ENCODE peak calls at places on chromosomes 7 and 10, in ten cellular contexts. H is esophagus muscularis mucosa, G is mammary epithelial cell, M is cardiac muscle cell, R is lung, K is tibial artery, O is HepG2, P is psoas muscle, Y is GM23248, E is MM.1S. L is an unnamed sample. For H3K4me1, the result is how much of the 10 kb centered on the place peaks cover.

GRCh38 chr7:4479367-4480039 is 202.6 kb upstream of the FOXK1 start:
- DNase-seq in H (no peak), G (peak), M (peak), R (no peak), K (no peak), O (peak), P (peak), Y (peak), E (peak), L (peak)

GRCh38 chr7:95736635-95737034 is 35.7 kb upstream of the DYNC1I1 start:
- DNase-seq in H (no peak), G (no peak), M (no peak), R (no peak), K (no peak), O (no peak), P (no peak), Y (no peak), E (no peak), L (no peak)

GRCh38 chr10:69797959-69798358 is 3.7 kb upstream of the COL13A1 start:
- DNase-seq in H (no peak), G (peak), M (no peak), R (no peak), K (no peak), O (no peak), P (no peak), Y (peak), E (peak), L (peak)

GRCh38 chr7:131625817-131626372 is 69.5 kb upstream of the PODXL start:
- DNase-seq in H (no peak), G (peak), M (peak), R (no peak), K (no peak), O (no peak), P (peak), Y (peak), E (no peak), L (peak)

GRCh38 chr10:49161411-49161997 is 26.7 kb downstream of the TMEM273 start:
- DNase-seq in H (no peak), G (peak), M (peak), R (no peak), K (no peak), O (no peak), P (no peak), Y (peak), E (no peak), L (peak)

GRCh38 chr10:91420868-91421267 is 10.7 kb downstream of the HECTD2 start:
- DNase-seq in H (no peak), G (peak), M (no peak), R (no peak), K (no peak), O (no peak), P (no peak), Y (peak), E (no peak), L (no peak)

GRCh38 chr7:2800923-2801682 is 43.0 kb downstream of the GNA12 start:
- DNase-seq in H (no peak), G (peak), M (no peak), R (no peak), K (peak), O (peak), P (no peak), Y (peak), E (no peak), L (no peak)

GRCh38 chr10:3397231-3397630 is 224.6 kb upstream of the PITRM1 start:
- DNase-seq in H (no peak), G (no peak), M (no peak), R (no peak), K (no peak), O (no peak), P (no peak), Y (peak), E (no peak), L (no peak)

GRCh38 chr7:2853147-2853546 is 9.0 kb upstream of the GNA12 start:
- DNase-seq in H (no peak), G (no peak), M (no peak), R (no peak), K (peak), O (no peak), P (no peak), Y (peak), E (no peak), L (no peak)

DNA sequence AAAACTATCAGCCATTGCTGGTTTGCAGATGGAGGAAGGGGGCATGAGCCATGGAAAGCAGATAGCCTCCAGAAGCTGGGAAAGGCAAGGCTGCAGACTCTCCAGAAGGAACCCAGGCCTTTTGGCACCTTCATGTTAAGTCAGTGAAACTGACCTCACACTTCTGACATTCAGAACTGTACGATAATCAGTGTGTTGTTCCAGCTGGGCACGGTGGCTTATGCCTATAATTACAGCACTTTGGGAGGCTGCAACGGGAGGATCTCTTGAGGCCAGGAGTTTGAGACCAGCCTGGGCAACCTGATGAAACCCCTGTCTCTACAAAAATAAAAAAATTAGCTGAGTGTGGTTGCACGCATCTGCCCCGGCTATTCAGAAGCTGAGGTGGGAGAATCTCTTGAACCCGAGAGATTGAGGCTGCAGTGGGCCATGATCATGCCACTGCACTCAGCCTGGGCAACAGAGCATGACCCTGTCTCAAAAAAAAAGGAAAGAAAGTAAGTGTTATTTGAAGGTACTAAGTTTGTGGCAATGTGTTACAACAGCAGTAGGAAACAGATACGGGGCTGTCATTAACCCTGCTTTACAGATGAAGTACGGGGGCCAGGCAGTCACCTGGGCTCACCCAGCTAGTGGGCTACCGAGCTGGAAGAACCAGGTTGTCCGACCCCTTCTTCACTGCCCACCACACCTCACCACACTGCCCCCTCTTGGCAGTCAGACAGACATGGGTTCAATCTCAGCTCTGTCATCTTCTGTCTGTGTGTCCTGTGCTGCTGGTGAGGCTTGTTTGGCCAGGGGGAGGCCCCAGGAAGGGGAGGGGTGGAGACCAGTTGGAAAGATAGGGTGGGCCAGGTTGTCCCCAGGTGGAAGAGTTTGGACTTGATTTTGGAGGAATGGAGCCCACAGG is 18.3 kb downstream of the CHST3 start:
- DNase-seq in H (no peak), G (no peak), M (no peak), R (no peak), K (no peak), O (no peak), P (no peak), Y (no peak), E (no peak), L (no peak)
- H3K4me1 ChIP-seq in H (half or more), G (under half), M (under half), R (under half), K (half or more), O (half or more), P (half or more), Y (half or more), E (under half), L (under half)

DNA sequence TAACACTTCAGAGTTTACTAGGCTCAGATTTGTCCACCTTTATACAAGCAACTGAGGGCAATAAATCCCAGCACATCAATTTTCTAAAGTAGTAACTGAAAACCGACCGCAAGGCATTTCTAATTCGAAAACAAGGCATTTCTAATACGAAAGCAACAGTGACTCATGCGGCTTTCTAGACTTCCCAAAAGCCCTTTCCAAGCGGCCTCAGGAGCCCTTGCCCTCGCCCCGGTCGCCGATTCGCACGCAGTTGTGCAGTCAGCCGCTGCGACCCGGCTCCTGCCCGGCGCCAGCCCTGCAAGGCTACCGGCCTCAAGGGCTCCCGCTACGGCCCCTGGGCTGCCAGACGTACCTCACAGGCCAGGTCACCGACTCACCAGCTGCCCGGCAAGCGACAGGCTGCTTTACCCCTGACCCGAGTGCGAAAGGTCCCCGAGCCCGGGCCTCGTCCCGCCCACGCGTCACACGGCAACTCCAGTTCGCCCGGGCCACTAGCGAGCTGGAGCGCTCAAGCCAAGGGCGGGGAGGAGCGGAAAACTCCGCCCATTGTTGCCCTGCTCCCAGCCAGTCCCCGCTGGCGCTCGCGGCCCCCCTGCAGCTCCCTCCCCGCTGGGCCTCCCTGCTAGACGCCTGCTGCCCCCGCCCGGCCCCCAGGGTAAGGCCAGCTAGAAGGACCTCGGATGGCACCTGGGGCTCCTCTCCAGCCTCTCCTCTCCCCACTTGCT is 7.3 kb downstream of the NCOA4 start:
- DNase-seq in H (peak), G (peak), M (peak), R (peak), K (peak), O (peak), P (peak), Y (peak), E (peak), L (peak)
- H3K4me1 ChIP-seq in H (half or more), G (under half), M (half or more), R (under half), K (half or more), O (half or more), P (half or more), Y (half or more), E (under half), L (under half)

DNA sequence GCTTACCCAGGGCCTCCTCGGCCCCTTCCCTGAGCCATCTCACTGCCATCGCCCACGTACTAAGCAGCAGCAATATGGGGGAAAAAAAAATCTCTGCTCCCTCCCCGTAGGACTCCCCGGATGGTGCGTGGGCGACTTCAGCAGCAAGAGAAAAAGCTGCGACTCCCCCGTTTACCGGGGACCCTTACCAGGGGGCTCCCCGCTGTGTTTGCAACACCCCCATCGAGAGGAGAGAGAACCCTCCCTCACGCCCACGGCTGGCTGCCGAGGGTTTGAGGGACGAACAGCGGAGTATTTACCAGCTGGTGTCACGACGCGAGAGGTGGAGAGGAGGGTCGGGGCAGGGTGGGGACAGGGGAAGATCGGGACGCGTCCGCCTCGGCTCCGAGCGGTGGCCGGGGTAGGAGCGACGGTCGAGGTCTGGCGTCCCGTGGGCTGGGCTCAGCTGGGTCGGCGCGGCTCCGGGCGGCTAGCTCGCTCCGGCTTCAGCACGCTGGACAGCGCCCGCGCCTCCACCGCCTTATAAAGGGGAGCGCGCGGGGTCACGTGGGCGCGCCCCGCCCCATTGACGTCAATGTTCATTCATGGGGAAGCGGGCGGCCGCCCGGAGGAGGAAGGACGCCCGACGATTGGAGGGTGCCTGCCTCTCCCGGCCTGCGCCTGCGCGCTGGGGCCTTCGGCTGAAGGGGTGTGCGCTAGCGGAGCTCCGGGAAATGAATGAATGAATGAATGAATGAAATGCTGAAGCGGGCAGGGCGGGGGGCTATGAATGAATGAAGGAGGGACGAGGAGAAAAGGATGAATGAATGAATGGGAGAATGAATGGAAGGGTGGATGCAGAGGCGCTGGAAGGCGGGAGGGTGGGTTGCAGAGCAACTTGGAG is at the start of gene VGF:
- DNase-seq in H (peak), G (peak), M (peak), R (peak), K (peak), O (peak), P (peak), Y (peak), E (peak), L (peak)
- H3K4me1 ChIP-seq in H (half or more), G (under half), M (under half), R (under half), K (half or more), O (half or more), P (under half), Y (under half), E (under half), L (under half)

GRCh38 chr10:20891338-20891714 is 5.8 kb downstream of the NEBL start:
- DNase-seq in H (no peak), G (peak), M (no peak), R (no peak), K (no peak), O (no peak), P (no peak), Y (peak), E (no peak), L (peak)
- H3K4me1 ChIP-seq in H (under half), G (under half), M (half or more), R (under half), K (under half), O (under half), P (under half), Y (under half), E (under half), L (under half)

DNA sequence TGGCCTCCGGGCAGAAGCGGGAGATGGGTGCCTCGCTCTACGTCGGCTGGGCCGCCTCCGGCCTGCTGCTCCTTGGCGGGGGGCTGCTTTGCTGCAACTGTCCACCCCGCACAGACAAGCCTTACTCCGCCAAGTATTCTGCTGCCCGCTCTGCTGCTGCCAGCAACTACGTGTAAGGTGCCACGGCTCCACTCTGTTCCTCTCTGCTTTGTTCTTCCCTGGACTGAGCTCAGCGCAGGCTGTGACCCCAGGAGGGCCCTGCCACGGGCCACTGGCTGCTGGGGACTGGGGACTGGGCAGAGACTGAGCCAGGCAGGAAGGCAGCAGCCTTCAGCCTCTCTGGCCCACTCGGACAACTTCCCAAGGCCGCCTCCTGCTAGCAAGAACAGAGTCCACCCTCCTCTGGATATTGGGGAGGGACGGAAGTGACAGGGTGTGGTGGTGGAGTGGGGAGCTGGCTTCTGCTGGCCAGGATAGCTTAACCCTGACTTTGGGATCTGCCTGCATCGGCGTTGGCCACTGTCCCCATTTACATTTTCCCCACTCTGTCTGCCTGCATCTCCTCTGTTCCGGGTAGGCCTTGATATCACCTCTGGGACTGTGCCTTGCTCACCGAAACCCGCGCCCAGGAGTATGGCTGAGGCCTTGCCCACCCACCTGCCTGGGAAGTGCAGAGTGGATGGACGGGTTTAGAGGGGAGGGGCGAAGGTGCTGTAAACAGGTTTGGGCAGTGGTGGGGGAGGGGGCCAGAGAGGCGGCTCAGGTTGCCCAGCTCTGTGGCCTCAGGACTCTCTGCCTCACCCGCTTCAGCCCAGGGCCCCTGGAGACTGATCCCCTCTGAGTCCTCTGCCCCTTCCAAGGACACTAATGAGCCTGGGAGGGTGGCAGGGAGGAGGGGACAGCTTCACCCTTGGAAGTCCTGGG is 1.1 kb downstream of the CLDN4 start:
- DNase-seq in H (no peak), G (peak), M (no peak), R (peak), K (no peak), O (peak), P (no peak), Y (no peak), E (no peak), L (peak)
- H3K4me1 ChIP-seq in H (under half), G (half or more), M (under half), R (under half), K (under half), O (half or more), P (under half), Y (under half), E (under half), L (under half)

GRCh38 chr10:30390207-30390606 is 41.1 kb upstream of the MTPAP start:
- DNase-seq in H (no peak), G (no peak), M (no peak), R (no peak), K (no peak), O (peak), P (no peak), Y (no peak), E (no peak), L (no peak)

GRCh38 chr10:30386801-30387588 is 37.9 kb upstream of the MTPAP start:
- DNase-seq in H (no peak), G (peak), M (no peak), R (no peak), K (no peak), O (no peak), P (no peak), Y (peak), E (no peak), L (peak)

GRCh38 chr10:30389543-30389942 is 40.5 kb upstream of the MTPAP start:
- DNase-seq in H (no peak), G (no peak), M (no peak), R (no peak), K (no peak), O (no peak), P (no peak), Y (no peak), E (no peak), L (no peak)

GRCh38 chr10:30384791-30385201 is 35.7 kb upstream of the MTPAP start:
- DNase-seq in H (no peak), G (peak), M (peak), R (no peak), K (no peak), O (peak), P (no peak), Y (peak), E (peak), L (peak)

DNA sequence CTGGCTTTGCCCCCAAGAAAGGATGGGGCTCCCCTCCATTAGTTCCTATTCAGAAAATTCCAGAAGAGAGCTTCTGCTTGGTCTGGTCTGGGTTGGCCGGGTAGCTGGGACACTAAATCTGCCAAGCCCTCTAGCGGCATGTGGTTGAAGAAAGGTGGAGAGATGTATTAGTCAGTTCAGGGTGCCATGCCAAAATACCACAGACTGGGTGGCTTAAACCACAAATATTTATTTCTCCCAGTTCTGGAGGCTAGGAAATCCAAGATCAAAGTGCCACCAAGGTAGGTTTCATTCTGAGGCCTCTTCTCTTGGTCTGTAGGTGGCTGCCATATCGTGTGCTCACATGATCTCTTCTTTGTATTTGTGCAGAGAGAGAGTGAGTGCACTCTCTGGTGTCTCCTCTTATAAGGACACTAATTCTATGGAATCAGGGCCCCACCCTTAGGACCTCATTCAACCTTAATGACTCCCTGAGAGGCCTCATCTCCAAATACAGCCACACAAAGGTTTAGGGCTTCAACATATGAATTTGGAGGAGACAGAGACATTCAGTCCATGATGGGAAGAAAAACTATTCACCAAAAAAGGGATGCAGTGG is 38.7 kb upstream of the MTPAP start:
- DNase-seq in H (no peak), G (peak), M (no peak), R (no peak), K (no peak), O (peak), P (no peak), Y (peak), E (no peak), L (peak)
- H3K4me1 ChIP-seq in H (under half), G (under half), M (under half), R (under half), K (under half), O (half or more), P (under half), Y (under half), E (under half), L (under half)

GRCh38 chr10:43863859-43864591 is 215.3 kb upstream of the ZNF32 start:
- DNase-seq in H (no peak), G (peak), M (no peak), R (no peak), K (peak), O (peak), P (peak), Y (peak), E (no peak), L (no peak)
- H3K4me1 ChIP-seq in H (under half), G (under half), M (under half), R (under half), K (half or more), O (half or more), P (under half), Y (half or more), E (under half), L (under half)

GRCh38 chr7:134939136-134939535 is 47.2 kb upstream of the AGBL3 start:
- DNase-seq in H (no peak), G (no peak), M (no peak), R (no peak), K (no peak), O (no peak), P (no peak), Y (no peak), E (no peak), L (no peak)

GRCh38 chr7:134938141-134938540 is 48.2 kb upstream of the AGBL3 start:
- DNase-seq in H (no peak), G (no peak), M (no peak), R (no peak), K (no peak), O (no peak), P (no peak), Y (no peak), E (no peak), L (no peak)

GRCh38 chr7:134933460-134934068 is 52.7 kb upstream of the AGBL3 start:
- DNase-seq in H (no peak), G (no peak), M (no peak), R (no peak), K (no peak), O (no peak), P (no peak), Y (no peak), E (no peak), L (no peak)

GRCh38 chr7:134935701-134936100 is 50.6 kb upstream of the AGBL3 start:
- DNase-seq in H (no peak), G (no peak), M (no peak), R (no peak), K (no peak), O (no peak), P (no peak), Y (peak), E (no peak), L (no peak)

GRCh38 chr7:134936893-134937520 is 49.3 kb upstream of the AGBL3 start:
- DNase-seq in H (no peak), G (no peak), M (no peak), R (no peak), K (no peak), O (no peak), P (no peak), Y (peak), E (no peak), L (no peak)
- H3K4me1 ChIP-seq in H (half or more), G (under half), M (under half), R (under half), K (under half), O (under half), P (under half), Y (under half), E (under half), L (under half)